ENCODE peak calls at places on chromosomes 5 and 9, in four cellular contexts. One of them, this sample, is unnamed.

GRCh38 chr5:112876362-112876761 is 15.3 kb downstream of the SRP19 start:
- DNase-seq in endodermal cell: no peak
- DNase-seq in cardiac muscle cell: no peak
- DNase-seq in hepatocyte: no peak
- DNase-seq in this sample: no peak

GRCh38 chr5:83548556-83548955 is 77.0 kb downstream of the VCAN start:
- DNase-seq in endodermal cell: no peak
- DNase-seq in cardiac muscle cell: peak; percentile 77
- DNase-seq in hepatocyte: no peak
- DNase-seq in this sample: no peak

GRCh38 chr9:76895186-76895585 is 10.7 kb downstream of the PRUNE2 start:
- DNase-seq in endodermal cell: no peak
- DNase-seq in cardiac muscle cell: no peak
- DNase-seq in hepatocyte: no peak
- DNase-seq in this sample: no peak

GRCh38 chr9:92406506-92406905 is 2.1 kb upstream of the OGN start:
- DNase-seq in endodermal cell: no peak
- DNase-seq in cardiac muscle cell: peak; percentile 54
- DNase-seq in hepatocyte: peak; percentile 25
- DNase-seq in this sample: no peak

GRCh38 chr5:126594676-126595485 is at the start of gene ALDH7A1:
- DNase-seq in endodermal cell: peak; percentile 99
- DNase-seq in cardiac muscle cell: peak; percentile 98
- DNase-seq in hepatocyte: peak; percentile 95
- DNase-seq in this sample: peak; percentile 75

GRCh38 chr5:172266071-172266675 is 17.4 kb downstream of the UBTD2 start:
- DNase-seq in endodermal cell: no peak
- DNase-seq in cardiac muscle cell: no peak
- DNase-seq in hepatocyte: no peak
- DNase-seq in this sample: peak; percentile 29

GRCh38 chr5:136018814-136019777 is 9.7 kb upstream of the TGFBI start:
- DNase-seq in endodermal cell: peak; percentile 34
- DNase-seq in cardiac muscle cell: peak; percentile 98
- DNase-seq in hepatocyte: peak; percentile 82
- DNase-seq in this sample: peak; percentile 56

GRCh38 chr9:71685394-71685793 is 82.9 kb downstream of the CEMIP2 start:
- DNase-seq in endodermal cell: no peak
- DNase-seq in cardiac muscle cell: no peak
- DNase-seq in hepatocyte: no peak
- DNase-seq in this sample: peak; percentile 26

GRCh38 chr5:80275347-80275746 is 19.5 kb upstream of the SERINC5 start:
- DNase-seq in endodermal cell: peak; percentile 64
- DNase-seq in cardiac muscle cell: peak; percentile 59
- DNase-seq in hepatocyte: peak; percentile 25
- DNase-seq in this sample: peak; percentile 12

GRCh38 chr9:117737721-117738226 is 33.6 kb downstream of the TLR4 start:
- DNase-seq in endodermal cell: no peak
- DNase-seq in cardiac muscle cell: no peak
- DNase-seq in hepatocyte: no peak
- DNase-seq in this sample: no peak

GRCh38 chr5:165138261-165138660 is 1632.8 kb downstream of the MAT2B start:
- DNase-seq in endodermal cell: no peak
- DNase-seq in cardiac muscle cell: no peak
- DNase-seq in hepatocyte: no peak
- DNase-seq in this sample: no peak

GRCh38 chr9:90290716-90291485 is 351.7 kb downstream of the DIRAS2 start:
- DNase-seq in endodermal cell: no peak
- DNase-seq in cardiac muscle cell: peak; percentile 59
- DNase-seq in hepatocyte: no peak
- DNase-seq in this sample: peak; percentile 10

GRCh38 chr9:129932303-129933151 is 97.3 kb downstream of the USP20 start:
- DNase-seq in endodermal cell: peak; percentile 47
- DNase-seq in cardiac muscle cell: peak; percentile 51
- DNase-seq in hepatocyte: no peak
- DNase-seq in this sample: no peak

GRCh38 chr5:73367650-73368049 is 80.9 kb downstream of the FOXD1 start:
- DNase-seq in endodermal cell: no peak
- DNase-seq in cardiac muscle cell: peak; percentile 38
- DNase-seq in hepatocyte: no peak
- DNase-seq in this sample: no peak
- H3K27me3 ChIP-seq in endodermal cell: no peaks in the 10 kb centered on the region
- H3K27me3 ChIP-seq in cardiac muscle cell: no peaks in the 10 kb centered on the region
- H3K27me3 ChIP-seq in hepatocyte: peaks cover under 1% of the 10 kb centered on the region
- H3K27me3 ChIP-seq in this sample: no peaks in the 10 kb centered on the region

GRCh38 chr9:1009101-1009707 is 32.7 kb downstream of the DMRT3 start:
- DNase-seq in endodermal cell: peak; percentile 94
- DNase-seq in cardiac muscle cell: peak; percentile 87
- DNase-seq in hepatocyte: peak; percentile 87
- DNase-seq in this sample: peak; percentile 74
- TF ChIP-seq CTCF in endodermal cell: peak; percentile 99
- TF ChIP-seq CTCF in cardiac muscle cell: peak; percentile 95
- TF ChIP-seq CTCF in hepatocyte: peak; percentile 94
- TF ChIP-seq CTCF in this sample: peak; percentile 97

GRCh38 chr5:10913181-10913810 is 152.3 kb upstream of the DAP start:
- DNase-seq in endodermal cell: no peak
- DNase-seq in cardiac muscle cell: no peak
- DNase-seq in hepatocyte: no peak
- DNase-seq in this sample: no peak

GRCh38 chr5:10913846-10914245 is 152.8 kb upstream of the DAP start:
- DNase-seq in endodermal cell: no peak
- DNase-seq in cardiac muscle cell: peak; percentile 3
- DNase-seq in hepatocyte: peak; percentile 74
- DNase-seq in this sample: peak; percentile 77

GRCh38 chr5:10914741-10915480 is 153.9 kb upstream of the DAP start:
- DNase-seq in endodermal cell: no peak
- DNase-seq in cardiac muscle cell: no peak
- DNase-seq in hepatocyte: no peak
- DNase-seq in this sample: no peak

GRCh38 chr5:10910261-10910660 is 149.2 kb upstream of the DAP start:
- DNase-seq in endodermal cell: no peak
- DNase-seq in cardiac muscle cell: no peak
- DNase-seq in hepatocyte: no peak
- DNase-seq in this sample: no peak

DNA sequence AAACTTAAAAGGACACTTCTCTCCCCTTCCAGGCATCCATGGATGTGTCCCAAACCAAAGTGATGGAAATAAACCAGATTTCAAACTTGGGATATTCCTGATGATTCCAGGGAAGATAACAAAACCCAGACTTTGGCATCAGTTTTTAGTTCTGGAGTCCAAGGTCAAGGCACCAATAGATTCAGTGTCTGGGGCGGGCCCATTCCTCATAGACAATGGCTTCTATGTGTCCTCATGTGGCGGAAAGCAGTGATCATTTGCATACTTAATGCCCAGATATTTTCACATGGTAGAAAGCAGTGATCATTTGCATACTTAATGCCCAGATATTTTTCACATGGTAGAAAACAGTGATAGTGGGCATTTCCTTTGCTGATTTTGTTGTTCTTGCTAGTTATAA is 151.4 kb upstream of the DAP start:
- DNase-seq in endodermal cell: no peak
- DNase-seq in cardiac muscle cell: no peak
- DNase-seq in hepatocyte: no peak
- DNase-seq in this sample: no peak
- H3K4me3 ChIP-seq in endodermal cell: no peak overlapping the region
- H3K4me3 ChIP-seq in cardiac muscle cell: no peak overlapping the region
- H3K4me3 ChIP-seq in hepatocyte: no peak overlapping the region
- H3K4me3 ChIP-seq in this sample: no peak overlapping the region

DNA sequence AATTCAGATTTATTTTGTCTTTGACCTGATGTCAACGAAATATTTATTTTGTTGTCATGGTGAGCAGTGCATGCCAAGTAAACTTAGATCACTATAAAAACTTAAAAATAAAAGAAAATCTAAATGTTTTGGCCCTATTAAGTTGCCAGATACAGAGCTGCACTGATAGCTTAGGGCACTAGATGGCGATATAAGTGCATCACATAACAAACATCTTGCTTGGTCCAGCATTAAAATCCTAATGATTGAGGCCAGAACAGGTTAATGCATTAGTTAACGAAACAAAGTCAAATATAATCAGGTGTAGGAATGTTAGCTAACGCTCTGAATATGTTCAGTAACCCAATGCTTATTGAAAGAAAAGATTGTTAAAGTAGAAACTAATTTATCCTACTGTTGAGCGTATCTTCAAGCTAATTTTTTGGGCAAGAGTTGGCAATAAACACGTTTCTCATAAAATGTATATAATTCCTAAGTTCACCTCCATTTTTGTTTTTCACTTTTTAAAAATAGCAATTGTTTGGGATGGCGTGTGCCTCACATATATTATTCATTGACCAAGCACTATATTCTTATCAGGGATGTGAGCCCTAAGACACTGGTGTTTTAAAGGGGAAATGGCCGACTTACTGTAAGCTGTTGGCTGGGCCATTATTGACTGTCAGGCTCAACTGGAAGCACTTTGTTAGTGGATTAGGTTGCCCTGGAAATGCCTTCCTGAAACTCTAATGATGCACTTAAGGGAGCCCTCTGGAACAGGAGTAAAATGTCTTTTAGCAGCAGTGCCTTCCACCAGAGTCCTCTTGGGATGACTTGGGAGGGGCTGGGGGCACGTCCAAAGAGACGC is 33.3 kb downstream of the KCTD16 start:
- DNase-seq in endodermal cell: peak; percentile 78
- DNase-seq in cardiac muscle cell: peak; percentile 84
- DNase-seq in hepatocyte: peak; percentile 79
- DNase-seq in this sample: peak; percentile 75
- H3K27me3 ChIP-seq in endodermal cell: peaks cover 29% of the 10 kb centered on the region
- H3K27me3 ChIP-seq in cardiac muscle cell: peaks cover 43% of the 10 kb centered on the region
- H3K27me3 ChIP-seq in hepatocyte: no peaks in the 10 kb centered on the region
- H3K27me3 ChIP-seq in this sample: peaks cover 4% of the 10 kb centered on the region

GRCh38 chr5:153756540-153756939 is 266.1 kb downstream of the GRIA1 start:
- DNase-seq in endodermal cell: no peak
- DNase-seq in cardiac muscle cell: no peak
- DNase-seq in hepatocyte: no peak
- DNase-seq in this sample: peak; percentile 15
- TF ChIP-seq CTCF in endodermal cell: peak; percentile 72
- TF ChIP-seq CTCF in cardiac muscle cell: peak; percentile 4
- TF ChIP-seq CTCF in hepatocyte: peak; percentile 14
- TF ChIP-seq CTCF in this sample: peak; percentile 11

GRCh38 chr9:35911690-35912089 is 2.4 kb downstream of the SPAAR start:
- DNase-seq in endodermal cell: no peak
- DNase-seq in cardiac muscle cell: no peak
- DNase-seq in hepatocyte: no peak
- DNase-seq in this sample: no peak

GRCh38 chr9:35912791-35913400 is 3.6 kb downstream of the SPAAR start:
- DNase-seq in endodermal cell: no peak
- DNase-seq in cardiac muscle cell: no peak
- DNase-seq in hepatocyte: no peak
- DNase-seq in this sample: no peak

GRCh38 chr9:35909687-35910612 is 660 bp downstream of the SPAAR start:
- DNase-seq in endodermal cell: peak; percentile 65
- DNase-seq in cardiac muscle cell: peak; percentile 49
- DNase-seq in hepatocyte: no peak
- DNase-seq in this sample: no peak

GRCh38 chr9:35909274-35909673 is at the start of gene SPAAR:
- DNase-seq in endodermal cell: peak; percentile 73
- DNase-seq in cardiac muscle cell: no peak
- DNase-seq in hepatocyte: no peak
- DNase-seq in this sample: no peak

GRCh38 chr9:35910613-35911488 is 1.6 kb downstream of the SPAAR start:
- DNase-seq in endodermal cell: peak; percentile 76
- DNase-seq in cardiac muscle cell: peak; percentile 84
- DNase-seq in hepatocyte: peak; percentile 44
- DNase-seq in this sample: peak; percentile 65
- H3K4me3 ChIP-seq in endodermal cell: no peak overlapping the region
- H3K4me3 ChIP-seq in cardiac muscle cell: no peak overlapping the region
- H3K4me3 ChIP-seq in hepatocyte: no peak overlapping the region
- H3K4me3 ChIP-seq in this sample: no peak overlapping the region

GRCh38 chr9:131087354-131087893 is 8.9 kb upstream of the AIF1L start:
- DNase-seq in endodermal cell: no peak
- DNase-seq in cardiac muscle cell: no peak
- DNase-seq in hepatocyte: no peak
- DNase-seq in this sample: no peak
- H3K27me3 ChIP-seq in endodermal cell: no peaks in the 10 kb centered on the region
- H3K27me3 ChIP-seq in cardiac muscle cell: no peaks in the 10 kb centered on the region
- H3K27me3 ChIP-seq in hepatocyte: no peaks in the 10 kb centered on the region
- H3K27me3 ChIP-seq in this sample: no peaks in the 10 kb centered on the region

GRCh38 chr5:111618644-111619271 is 106.4 kb upstream of the STARD4 start:
- DNase-seq in endodermal cell: no peak
- DNase-seq in cardiac muscle cell: no peak
- DNase-seq in hepatocyte: no peak
- DNase-seq in this sample: no peak

GRCh38 chr5:111615054-111615453 is 102.7 kb upstream of the STARD4 start:
- DNase-seq in endodermal cell: no peak
- DNase-seq in cardiac muscle cell: no peak
- DNase-seq in hepatocyte: no peak
- DNase-seq in this sample: no peak
- TF ChIP-seq CTCF in endodermal cell: no peak
- TF ChIP-seq CTCF in cardiac muscle cell: no peak
- TF ChIP-seq CTCF in hepatocyte: no peak
- TF ChIP-seq CTCF in this sample: peak; percentile 3

This sample was measured in bronchial epithelial cell.